ENCODE peak calls at places on chromosomes 5 and 9, in four cellular contexts. One of them, this sample, is unnamed.

GRCh38 chr9:27192291-27192960 is 83.4 kb downstream of the TEK start:
- DNase-seq in H1: no peak
- DNase-seq in HepG2: no peak
- DNase-seq in GM23338: no peak
- DNase-seq in this sample: no peak

GRCh38 chr5:89992201-89992600 is 417.4 kb downstream of the CETN3 start:
- DNase-seq in H1: no peak
- DNase-seq in HepG2: no peak
- DNase-seq in GM23338: no peak
- DNase-seq in this sample: no peak

GRCh38 chr9:97895695-97896332 is 26.5 kb downstream of the TRMO start:
- DNase-seq in H1: peak
- DNase-seq in HepG2: peak
- DNase-seq in GM23338: peak
- DNase-seq in this sample: peak

GRCh38 chr5:62354028-62354874 is 48.2 kb downstream of the KIF2A start:
- DNase-seq in H1: no peak
- DNase-seq in HepG2: peak
- DNase-seq in GM23338: peak
- DNase-seq in this sample: peak

GRCh38 chr5:170312666-170313065 is 15.1 kb upstream of the LCP2 start:
- DNase-seq in H1: no peak
- DNase-seq in HepG2: no peak
- DNase-seq in GM23338: no peak
- DNase-seq in this sample: no peak

GRCh38 chr5:79697222-79698164 is 7.9 kb downstream of the CMYA5 start:
- DNase-seq in H1: no peak
- DNase-seq in HepG2: no peak
- DNase-seq in GM23338: no peak
- DNase-seq in this sample: peak

GRCh38 chr9:79107911-79108676 is 463.7 kb upstream of the TLE4 start:
- DNase-seq in H1: no peak
- DNase-seq in HepG2: no peak
- DNase-seq in GM23338: no peak
- DNase-seq in this sample: no peak

GRCh38 chr9:135478858-135479468 is 619 bp upstream of the PPP1R26 start:
- DNase-seq in H1: peak
- DNase-seq in HepG2: peak
- DNase-seq in GM23338: peak
- DNase-seq in this sample: peak

GRCh38 chr9:90290716-90291485 is 351.7 kb downstream of the DIRAS2 start:
- DNase-seq in H1: no peak
- DNase-seq in HepG2: no peak
- DNase-seq in GM23338: no peak
- DNase-seq in this sample: no peak

GRCh38 chr5:23012842-23013241 is 159.7 kb upstream of the CDH12 start:
- DNase-seq in H1: no peak
- DNase-seq in HepG2: no peak
- DNase-seq in GM23338: no peak
- DNase-seq in this sample: no peak

GRCh38 chr9:73079326-73079725 is 72.3 kb upstream of the ANXA1 start:
- DNase-seq in H1: no peak
- DNase-seq in HepG2: peak
- DNase-seq in GM23338: peak
- DNase-seq in this sample: no peak

GRCh38 chr9:112858625-112859147 is 32.0 kb downstream of the SLC46A2 start:
- DNase-seq in H1: no peak
- DNase-seq in HepG2: no peak
- DNase-seq in GM23338: no peak
- DNase-seq in this sample: no peak

GRCh38 chr9:116274293-116274692 is 120.7 kb downstream of the PAPPA start:
- DNase-seq in H1: no peak
- DNase-seq in HepG2: no peak
- DNase-seq in GM23338: no peak
- DNase-seq in this sample: no peak

GRCh38 chr5:142960309-142960696 is 190.1 kb downstream of the ARHGAP26 start:
- DNase-seq in H1: no peak
- DNase-seq in HepG2: peak
- DNase-seq in GM23338: no peak
- DNase-seq in this sample: no peak

GRCh38 chr9:90070056-90070455 is 465.2 kb downstream of the GADD45G start:
- DNase-seq in H1: no peak
- DNase-seq in HepG2: no peak
- DNase-seq in GM23338: no peak
- DNase-seq in this sample: no peak

GRCh38 chr9:34513567-34514214 is 9.1 kb downstream of the ENHO start:
- DNase-seq in H1: peak
- DNase-seq in HepG2: no peak
- DNase-seq in GM23338: peak
- DNase-seq in this sample: no peak

GRCh38 chr9:120899490-120900037 is 22.6 kb upstream of the PHF19 start:
- DNase-seq in H1: no peak
- DNase-seq in HepG2: no peak
- DNase-seq in GM23338: no peak
- DNase-seq in this sample: peak

GRCh38 chr5:135814254-135814653 is 20.2 kb upstream of the SLC25A48 start:
- DNase-seq in H1: no peak
- DNase-seq in HepG2: no peak
- DNase-seq in GM23338: no peak
- DNase-seq in this sample: no peak

GRCh38 chr5:74173260-74173659 is 467.3 kb downstream of the ENC1 start:
- DNase-seq in H1: no peak
- DNase-seq in HepG2: no peak
- DNase-seq in GM23338: peak
- DNase-seq in this sample: no peak

GRCh38 chr9:95552814-95553546 is 36.2 kb upstream of the PTCH1 start:
- DNase-seq in H1: peak
- DNase-seq in HepG2: no peak
- DNase-seq in GM23338: peak
- DNase-seq in this sample: peak

GRCh38 chr5:157744055-157745011 is 821 bp downstream of the LSM11 start:
- DNase-seq in H1: no peak
- DNase-seq in HepG2: no peak
- DNase-seq in GM23338: peak
- DNase-seq in this sample: peak

GRCh38 chr9:80994892-80995291 is 694.5 kb downstream of the TLE1 start:
- DNase-seq in H1: no peak
- DNase-seq in HepG2: no peak
- DNase-seq in GM23338: no peak
- DNase-seq in this sample: no peak

GRCh38 chr5:10520716-10521115 is 43.2 kb upstream of the ANKRD33B start:
- DNase-seq in H1: no peak
- DNase-seq in HepG2: no peak
- DNase-seq in GM23338: no peak
- DNase-seq in this sample: no peak

GRCh38 chr5:14700478-14701436 is 36.2 kb downstream of the OTULIN start:
- DNase-seq in H1: no peak
- DNase-seq in HepG2: no peak
- DNase-seq in GM23338: no peak
- DNase-seq in this sample: no peak

GRCh38 chr5:58813855-58814254 is 231.0 kb downstream of the RAB3C start:
- DNase-seq in H1: no peak
- DNase-seq in HepG2: no peak
- DNase-seq in GM23338: no peak
- DNase-seq in this sample: no peak

GRCh38 chr5:167759411-167759821 is 532.0 kb upstream of the WWC1 start:
- DNase-seq in H1: no peak
- DNase-seq in HepG2: no peak
- DNase-seq in GM23338: no peak
- DNase-seq in this sample: no peak

GRCh38 chr5:78288246-78288645 is 6.3 kb downstream of the AP3B1 start:
- DNase-seq in H1: no peak
- DNase-seq in HepG2: no peak
- DNase-seq in GM23338: no peak
- DNase-seq in this sample: no peak

GRCh38 chr5:137734962-137735530 is 843 bp downstream of the KLHL3 start:
- DNase-seq in H1: no peak
- DNase-seq in HepG2: no peak
- DNase-seq in GM23338: peak
- DNase-seq in this sample: no peak

GRCh38 chr5:35183243-35183955 is 46.9 kb downstream of the PRLR start:
- DNase-seq in H1: peak
- DNase-seq in HepG2: peak
- DNase-seq in GM23338: peak
- DNase-seq in this sample: no peak
- TF ChIP-seq CREB1 in H1: peak
- TF ChIP-seq CREB1 in HepG2: no peak
- TF ChIP-seq CREB1 in GM23338: no peak
- TF ChIP-seq CREB1 in this sample: no peak

DNA sequence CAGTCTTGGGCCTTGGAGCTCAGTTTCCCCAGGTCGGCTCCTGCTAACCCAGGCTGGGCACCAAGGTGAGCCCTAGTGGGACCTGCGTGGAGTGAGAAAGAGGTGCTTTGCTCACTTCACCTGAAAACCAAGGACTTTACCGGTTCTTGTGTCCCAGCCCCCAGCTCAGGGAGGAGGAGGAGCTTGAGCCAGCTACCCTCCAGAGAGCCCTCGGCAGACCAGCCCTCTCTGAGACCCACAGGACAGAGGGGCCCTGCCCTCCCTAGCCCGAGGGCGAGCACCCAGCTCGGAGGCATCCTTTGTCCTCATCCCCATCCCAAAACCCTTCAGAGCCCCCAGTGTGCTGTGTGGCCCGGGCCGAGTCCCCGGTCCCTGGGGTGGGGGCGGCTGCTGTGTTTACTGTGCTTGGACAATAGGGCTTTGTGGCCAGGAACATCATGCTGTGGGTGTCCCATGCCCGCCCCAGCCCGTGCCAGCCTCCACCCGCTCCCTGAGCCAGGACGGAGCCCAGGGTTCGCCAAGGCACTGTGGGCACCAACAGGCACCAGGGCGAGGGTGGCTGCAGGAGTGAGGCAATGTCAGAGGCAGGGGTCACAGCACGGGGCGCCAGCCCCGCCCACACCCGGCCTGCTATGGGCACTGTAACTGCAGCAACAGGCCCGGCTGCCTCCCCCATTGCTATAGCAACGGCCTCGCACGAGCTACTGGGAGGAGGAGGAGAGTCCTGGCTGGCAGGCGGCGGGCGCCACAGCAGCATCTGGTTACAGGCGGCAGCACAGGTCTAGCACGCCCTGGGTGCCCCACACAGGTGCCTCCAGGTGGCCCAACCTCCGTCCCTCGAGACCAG is 2.7 kb downstream of the ABCA2 start:
- DNase-seq in H1: no peak
- DNase-seq in HepG2: peak
- DNase-seq in GM23338: no peak
- DNase-seq in this sample: no peak
- TF ChIP-seq CREB1 in H1: no peak
- TF ChIP-seq CREB1 in HepG2: no peak
- TF ChIP-seq CREB1 in GM23338: no peak
- TF ChIP-seq CREB1 in this sample: no peak

GRCh38 chr5:93062548-93062947 is 518.5 kb downstream of the NR2F1-AS1 start:
- DNase-seq in H1: no peak
- DNase-seq in HepG2: no peak
- DNase-seq in GM23338: peak
- DNase-seq in this sample: no peak
- TF ChIP-seq CREB1 in H1: no peak
- TF ChIP-seq CREB1 in HepG2: no peak
- TF ChIP-seq CREB1 in GM23338: no peak
- TF ChIP-seq CREB1 in this sample: no peak

GRCh38 chr9:37994639-37995347 is 74.2 kb downstream of the SHB start:
- DNase-seq in H1: no peak
- DNase-seq in HepG2: no peak
- DNase-seq in GM23338: no peak
- DNase-seq in this sample: no peak
- TF ChIP-seq CREB1 in H1: no peak
- TF ChIP-seq CREB1 in HepG2: no peak
- TF ChIP-seq CREB1 in GM23338: no peak
- TF ChIP-seq CREB1 in this sample: no peak

GRCh38 chr5:149356391-149356790 is 1.5 kb upstream of the PCYOX1L start:
- DNase-seq in H1: no peak
- DNase-seq in HepG2: no peak
- DNase-seq in GM23338: no peak
- DNase-seq in this sample: no peak
- TF ChIP-seq CREB1 in H1: no peak
- TF ChIP-seq CREB1 in HepG2: no peak
- TF ChIP-seq CREB1 in GM23338: no peak
- TF ChIP-seq CREB1 in this sample: no peak

DNA sequence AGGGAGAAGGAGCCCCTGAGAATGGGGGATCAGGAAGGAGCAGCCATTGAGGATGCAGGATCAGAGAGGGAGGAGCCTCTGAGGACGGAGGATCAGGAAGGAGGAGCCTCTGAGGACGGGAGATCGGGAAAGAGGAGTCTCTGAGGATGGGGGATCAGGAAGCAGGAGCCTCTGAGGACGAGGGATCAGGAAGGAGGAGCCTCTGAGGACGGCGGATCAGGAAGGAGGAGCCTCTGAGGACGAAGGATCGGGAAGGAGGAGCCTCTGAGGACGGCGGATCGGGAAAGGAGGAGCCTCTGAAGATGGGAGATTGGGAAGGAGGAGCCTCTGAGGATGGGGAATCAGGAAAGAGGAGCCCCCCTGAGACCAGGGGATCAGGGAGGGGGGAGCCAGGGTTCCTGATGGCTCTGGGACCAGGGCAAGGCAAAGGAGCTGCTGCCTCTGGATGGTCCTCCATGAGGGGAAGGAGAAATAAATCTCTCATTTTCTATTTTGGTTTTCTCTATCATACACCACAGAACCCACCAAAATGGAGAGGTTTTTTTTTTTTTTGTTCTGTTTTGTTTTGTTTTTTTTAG is 22.6 kb upstream of the SARDH start:
- DNase-seq in H1: peak
- DNase-seq in HepG2: no peak
- DNase-seq in GM23338: no peak
- DNase-seq in this sample: no peak
- TF ChIP-seq CREB1 in H1: no peak
- TF ChIP-seq CREB1 in HepG2: no peak
- TF ChIP-seq CREB1 in GM23338: no peak
- TF ChIP-seq CREB1 in this sample: no peak

GRCh38 chr9:126533911-126534300 is 79.8 kb upstream of the LMX1B start:
- DNase-seq in H1: no peak
- DNase-seq in HepG2: no peak
- DNase-seq in GM23338: no peak
- DNase-seq in this sample: no peak
- TF ChIP-seq CREB1 in H1: no peak
- TF ChIP-seq CREB1 in HepG2: no peak
- TF ChIP-seq CREB1 in GM23338: no peak
- TF ChIP-seq CREB1 in this sample: no peak

GRCh38 chr5:83377131-83377865 is 94.2 kb upstream of the VCAN start:
- DNase-seq in H1: no peak
- DNase-seq in HepG2: no peak
- DNase-seq in GM23338: no peak
- DNase-seq in this sample: no peak
- TF ChIP-seq CREB1 in H1: no peak
- TF ChIP-seq CREB1 in HepG2: no peak
- TF ChIP-seq CREB1 in GM23338: no peak
- TF ChIP-seq CREB1 in this sample: no peak

This sample was measured in K562.